ENCODE peak calls at places on chromosomes 4 and X, in eight cellular contexts. M is GM03348, A is head of caudate nucleus, P is cardiac muscle cell, G is NCI-H460, H is kidney tubule cell, O is activated T-cell treated with anti-CD3 and anti-CD28 coated beads for 1 hour, Y is choroid plexus epithelial cell. V is an unnamed sample.
A peak's percentile ranks its signal among the peaks of the same experiment; 100 is the strongest.

GRCh38 chrX:19889582-19890342 is 2.4 kb upstream of the SH3KBP1 start:
- DNase-seq in Y (peak; percentile 90), A (no peak), M (peak; percentile 21), H (peak; percentile 84), O (peak; percentile 26), G (peak; percentile 43), P (peak; percentile 47), V (peak; percentile 80)

GRCh38 chrX:132819885-132820284 is 138.5 kb downstream of the HS6ST2 start:
- DNase-seq in P (no peak), A (no peak), H (no peak), G (no peak), M (no peak), O (no peak), Y (no peak), V (no peak)

GRCh38 chr4:71355045-71355444 is 16.2 kb downstream of the SLC4A4 start:
- DNase-seq in M (no peak), G (no peak), Y (no peak), O (no peak), P (no peak), H (no peak), A (no peak), V (no peak)

GRCh38 chrX:54931107-54931506 is 10.5 kb downstream of the TRO start:
- DNase-seq in M (no peak), H (no peak), O (no peak), A (no peak), G (no peak), Y (no peak), P (no peak), V (no peak)

GRCh38 chr4:185904381-185904780 is 92.4 kb upstream of the SORBS2 start:
- DNase-seq in M (no peak), G (no peak), P (no peak), O (no peak), Y (no peak), H (no peak), A (no peak), V (no peak)

GRCh38 chrX:97397371-97397770 is 513.7 kb downstream of the RPA4 start:
- DNase-seq in H (no peak), A (no peak), M (no peak), Y (peak; percentile 81), G (no peak), P (no peak), O (no peak), V (no peak)

GRCh38 chr4:111283066-111283677 is 660.3 kb upstream of the PITX2 start:
- DNase-seq in M (peak; percentile 60), H (peak; percentile 55), G (peak; percentile 61), P (peak; percentile 66), O (peak; percentile 4), Y (peak; percentile 62), A (peak; percentile 60), V (peak; percentile 45)

GRCh38 chr4:104879367-104879766 is 267.3 kb upstream of the TET2 start:
- DNase-seq in Y (no peak), A (no peak), M (no peak), O (no peak), H (no peak), G (no peak), P (no peak), V (peak; percentile 13)

GRCh38 chr4:176660561-176660960 is 132.2 kb downstream of the VEGFC start:
- DNase-seq in A (no peak), H (no peak), O (no peak), G (peak; percentile 13), Y (no peak), M (peak; percentile 12), P (no peak), V (no peak)

GRCh38 chrX:94256396-94256795 is 582.4 kb downstream of the FAM133A start:
- DNase-seq in Y (no peak), O (no peak), M (no peak), P (no peak), H (no peak), A (no peak), G (no peak), V (no peak)

GRCh38 chrX:43644124-43644701 is 11.9 kb upstream of the MAOA start:
- DNase-seq in P (no peak), G (peak; percentile 48), O (no peak), A (no peak), M (peak; percentile 1), Y (peak; percentile 89), H (peak; percentile 79), V (peak; percentile 93)

GRCh38 chr4:41102360-41103092 is 111.8 kb downstream of the APBB2 start:
- DNase-seq in A (no peak), P (no peak), Y (no peak), M (no peak), O (no peak), H (no peak), G (no peak), V (no peak)

GRCh38 chr4:118732591-118733330 is 47.6 kb downstream of the METTL14 start:
- DNase-seq in M (peak; percentile 81), H (no peak), G (no peak), A (no peak), Y (peak; percentile 63), P (no peak), O (no peak), V (no peak)

GRCh38 chr4:88054909-88055308 is 47.5 kb downstream of the PKD2 start:
- DNase-seq in A (peak; percentile 35), Y (peak; percentile 85), P (peak; percentile 46), H (peak; percentile 55), G (peak; percentile 52), M (peak; percentile 27), O (no peak), V (peak; percentile 65)

GRCh38 chr4:140756292-140757219 is at the start of gene TBC1D9:
- DNase-seq in P (peak; percentile 82), G (no peak), A (peak; percentile 58), M (peak; percentile 75), H (peak; percentile 96), O (no peak), Y (peak; percentile 80), V (peak; percentile 97)

V was measured in renal cortical epithelial cell.